ENCODE peak calls at places on chromosomes 2 and 18, in ten cellular contexts. U, M, H, C, J, R, O, I, L and B are unnamed samples.
A peak's percentile ranks its signal among the peaks of the same experiment; 100 is the strongest.

GRCh38 chr2:217336694-217337093 is 476.8 kb upstream of the TNP1 start:
- DNase-seq in U (no peak), M (no peak), H (no peak), C (no peak), J (no peak), R (no peak), O (no peak), I (no peak), L (no peak), B (no peak)

GRCh38 chr2:1741851-1742250 is 2.5 kb downstream of the PXDN start:
- DNase-seq in U (no peak), M (no peak), H (no peak), C (no peak), J (no peak), R (no peak), O (peak; percentile 22), I (no peak), L (no peak), B (no peak)

GRCh38 chr2:45681675-45682074 is 30.2 kb downstream of the PRKCE start:
- DNase-seq in U (peak; percentile 12), M (no peak), H (no peak), C (no peak), J (no peak), R (peak; percentile 21), O (no peak), I (no peak), L (no peak), B (no peak)

GRCh38 chr2:54879037-54879436 is 155.6 kb downstream of the EML6 start:
- DNase-seq in U (no peak), M (no peak), H (no peak), C (no peak), J (no peak), R (no peak), O (no peak), I (no peak), L (no peak), B (no peak)

GRCh38 chr2:48415765-48416515 is 114.0 kb upstream of the STON1 start:
- DNase-seq in U (no peak), M (no peak), H (no peak), C (no peak), J (no peak), R (no peak), O (no peak), I (no peak), L (no peak), B (no peak)

GRCh38 chr2:142190805-142191204 is 60.0 kb upstream of the LRP1B start:
- DNase-seq in U (no peak), M (no peak), H (no peak), C (no peak), J (no peak), R (no peak), O (no peak), I (no peak), L (no peak), B (no peak)

GRCh38 chr18:54947115-54947514 is 12.1 kb downstream of the CCDC68 start:
- DNase-seq in U (no peak), M (no peak), H (no peak), C (no peak), J (no peak), R (no peak), O (no peak), I (no peak), L (no peak), B (no peak)

GRCh38 chr18:48957136-48957535 is 6.4 kb upstream of the SMAD7 start:
- DNase-seq in U (no peak), M (no peak), H (no peak), C (no peak), J (no peak), R (no peak), O (no peak), I (no peak), L (no peak), B (no peak)

GRCh38 chr2:29519996-29520395 is 401.4 kb downstream of the ALK start:
- DNase-seq in U (no peak), M (no peak), H (no peak), C (no peak), J (no peak), R (no peak), O (no peak), I (no peak), L (no peak), B (no peak)